ENCODE peak calls at places on chromosomes 13 and 19, in nine cellular contexts. One of them, this sample, is unnamed.

GRCh38 chr19:29529646-29530548 is 4.1 kb downstream of the VSTM2B start:
- DNase-seq in kidney: no peak
- DNase-seq in IMR-90: no peak
- DNase-seq in heart left ventricle: no peak
- DNase-seq in suprapubic skin: no peak
- DNase-seq in cardiac fibroblast: no peak
- DNase-seq in thoracic aorta: no peak
- DNase-seq in lung: no peak
- DNase-seq in psoas muscle: no peak
- DNase-seq in this sample: no peak

GRCh38 chr19:55208880-55209429 is 346 bp downstream of the PTPRH start:
- DNase-seq in kidney: peak; percentile 29
- DNase-seq in IMR-90: no peak
- DNase-seq in heart left ventricle: no peak
- DNase-seq in suprapubic skin: no peak
- DNase-seq in cardiac fibroblast: no peak
- DNase-seq in thoracic aorta: no peak
- DNase-seq in lung: no peak
- DNase-seq in psoas muscle: no peak
- DNase-seq in this sample: no peak

GRCh38 chr13:79810671-79811070 is 329.7 kb downstream of the NDFIP2 start:
- DNase-seq in kidney: no peak
- DNase-seq in IMR-90: peak; percentile 58
- DNase-seq in heart left ventricle: no peak
- DNase-seq in suprapubic skin: no peak
- DNase-seq in cardiac fibroblast: peak; percentile 67
- DNase-seq in thoracic aorta: no peak
- DNase-seq in lung: no peak
- DNase-seq in psoas muscle: no peak
- DNase-seq in this sample: no peak

GRCh38 chr13:35146686-35147085 is 204.6 kb downstream of the NBEA start:
- DNase-seq in kidney: no peak
- DNase-seq in IMR-90: no peak
- DNase-seq in heart left ventricle: no peak
- DNase-seq in suprapubic skin: no peak
- DNase-seq in cardiac fibroblast: no peak
- DNase-seq in thoracic aorta: no peak
- DNase-seq in lung: no peak
- DNase-seq in psoas muscle: no peak
- DNase-seq in this sample: no peak

GRCh38 chr13:71252191-71252704 is 614.8 kb downstream of the DACH1 start:
- DNase-seq in kidney: no peak
- DNase-seq in IMR-90: no peak
- DNase-seq in heart left ventricle: no peak
- DNase-seq in suprapubic skin: no peak
- DNase-seq in cardiac fibroblast: peak; percentile 57
- DNase-seq in thoracic aorta: no peak
- DNase-seq in lung: no peak
- DNase-seq in psoas muscle: no peak
- DNase-seq in this sample: no peak

GRCh38 chr13:24742294-24742693 is 21.7 kb upstream of the RNF17 start:
- DNase-seq in kidney: no peak
- DNase-seq in IMR-90: no peak
- DNase-seq in heart left ventricle: no peak
- DNase-seq in suprapubic skin: no peak
- DNase-seq in cardiac fibroblast: no peak
- DNase-seq in thoracic aorta: no peak
- DNase-seq in lung: no peak
- DNase-seq in psoas muscle: no peak
- DNase-seq in this sample: no peak

GRCh38 chr13:111251646-111252448 is 68.6 kb upstream of the TEX29 start:
- DNase-seq in kidney: no peak
- DNase-seq in IMR-90: no peak
- DNase-seq in heart left ventricle: no peak
- DNase-seq in suprapubic skin: no peak
- DNase-seq in cardiac fibroblast: peak; percentile 45
- DNase-seq in thoracic aorta: no peak
- DNase-seq in lung: no peak
- DNase-seq in psoas muscle: no peak
- DNase-seq in this sample: no peak

GRCh38 chr13:113838711-113839201 is 25.1 kb downstream of the GAS6 start:
- DNase-seq in kidney: peak; percentile 54
- DNase-seq in IMR-90: no peak
- DNase-seq in heart left ventricle: no peak
- DNase-seq in suprapubic skin: no peak
- DNase-seq in cardiac fibroblast: no peak
- DNase-seq in thoracic aorta: no peak
- DNase-seq in lung: no peak
- DNase-seq in psoas muscle: peak; percentile 58
- DNase-seq in this sample: no peak

GRCh38 chr19:30109565-30109964 is 167.5 kb downstream of the URI1 start:
- DNase-seq in kidney: peak; percentile 31
- DNase-seq in IMR-90: no peak
- DNase-seq in heart left ventricle: no peak
- DNase-seq in suprapubic skin: no peak
- DNase-seq in cardiac fibroblast: no peak
- DNase-seq in thoracic aorta: no peak
- DNase-seq in lung: no peak
- DNase-seq in psoas muscle: no peak
- DNase-seq in this sample: no peak

DNA sequence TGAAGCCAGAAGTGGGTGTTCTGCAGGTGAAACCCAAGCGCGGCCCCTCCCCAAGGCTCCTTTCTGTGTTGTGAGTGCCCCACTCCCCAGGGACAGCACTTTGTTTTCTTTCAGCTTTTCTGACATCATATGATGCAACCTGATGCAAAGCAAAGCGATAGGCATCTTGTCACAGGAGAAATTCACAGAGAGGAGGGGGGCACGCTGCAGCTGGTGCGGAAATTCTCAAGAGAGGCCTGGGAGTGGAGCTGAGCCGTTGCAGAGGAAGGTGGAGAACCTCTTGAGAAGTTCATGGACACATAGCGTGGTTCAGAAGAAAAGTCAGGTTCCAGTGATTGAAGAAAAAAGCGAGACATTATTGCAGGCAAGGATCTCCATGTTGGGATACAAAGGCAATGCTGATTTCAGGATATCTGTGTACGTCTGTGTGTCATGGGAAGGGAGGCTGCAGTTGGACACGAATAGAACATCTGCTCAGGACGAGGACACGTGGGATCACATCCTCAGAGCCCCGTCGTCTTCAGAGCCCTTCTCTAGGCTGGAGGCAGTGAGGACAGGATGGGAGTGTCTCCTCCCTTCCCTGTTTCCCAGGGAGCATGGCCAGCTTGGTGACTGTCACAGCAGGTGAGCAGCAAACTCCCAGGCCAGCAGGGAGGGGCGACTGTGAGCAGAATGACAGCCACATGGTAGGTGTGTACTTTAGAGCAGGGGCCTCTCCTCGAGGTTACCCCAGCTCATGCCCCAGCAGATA is 79.2 kb downstream of the IRS2 start:
- DNase-seq in kidney: no peak
- DNase-seq in IMR-90: no peak
- DNase-seq in heart left ventricle: no peak
- DNase-seq in suprapubic skin: no peak
- DNase-seq in cardiac fibroblast: no peak
- DNase-seq in thoracic aorta: no peak
- DNase-seq in lung: no peak
- DNase-seq in psoas muscle: no peak
- DNase-seq in this sample: no peak
- H3K4me3 ChIP-seq in kidney: no peak overlapping the region
- H3K4me3 ChIP-seq in IMR-90: no peak overlapping the region
- H3K4me3 ChIP-seq in heart left ventricle: no peak overlapping the region
- H3K4me3 ChIP-seq in suprapubic skin: no peak overlapping the region
- H3K4me3 ChIP-seq in cardiac fibroblast: no peak overlapping the region
- H3K4me3 ChIP-seq in thoracic aorta: no peak overlapping the region
- H3K4me3 ChIP-seq in lung: no peak overlapping the region
- H3K4me3 ChIP-seq in psoas muscle: no peak overlapping the region
- H3K4me3 ChIP-seq in this sample: no peak overlapping the region

GRCh38 chr13:31042501-31043165 is 110.2 kb downstream of the TEX26 start:
- DNase-seq in kidney: no peak
- DNase-seq in IMR-90: no peak
- DNase-seq in heart left ventricle: no peak
- DNase-seq in suprapubic skin: no peak
- DNase-seq in cardiac fibroblast: no peak
- DNase-seq in thoracic aorta: no peak
- DNase-seq in lung: no peak
- DNase-seq in psoas muscle: no peak
- DNase-seq in this sample: peak; percentile 84
- H3K4me3 ChIP-seq in kidney: no peak overlapping the region
- H3K4me3 ChIP-seq in IMR-90: no peak overlapping the region
- H3K4me3 ChIP-seq in heart left ventricle: no peak overlapping the region
- H3K4me3 ChIP-seq in suprapubic skin: no peak overlapping the region
- H3K4me3 ChIP-seq in cardiac fibroblast: no peak overlapping the region
- H3K4me3 ChIP-seq in thoracic aorta: no peak overlapping the region
- H3K4me3 ChIP-seq in lung: no peak overlapping the region
- H3K4me3 ChIP-seq in psoas muscle: no peak overlapping the region
- H3K4me3 ChIP-seq in this sample: peak overlapping the region; percentile 15

DNA sequence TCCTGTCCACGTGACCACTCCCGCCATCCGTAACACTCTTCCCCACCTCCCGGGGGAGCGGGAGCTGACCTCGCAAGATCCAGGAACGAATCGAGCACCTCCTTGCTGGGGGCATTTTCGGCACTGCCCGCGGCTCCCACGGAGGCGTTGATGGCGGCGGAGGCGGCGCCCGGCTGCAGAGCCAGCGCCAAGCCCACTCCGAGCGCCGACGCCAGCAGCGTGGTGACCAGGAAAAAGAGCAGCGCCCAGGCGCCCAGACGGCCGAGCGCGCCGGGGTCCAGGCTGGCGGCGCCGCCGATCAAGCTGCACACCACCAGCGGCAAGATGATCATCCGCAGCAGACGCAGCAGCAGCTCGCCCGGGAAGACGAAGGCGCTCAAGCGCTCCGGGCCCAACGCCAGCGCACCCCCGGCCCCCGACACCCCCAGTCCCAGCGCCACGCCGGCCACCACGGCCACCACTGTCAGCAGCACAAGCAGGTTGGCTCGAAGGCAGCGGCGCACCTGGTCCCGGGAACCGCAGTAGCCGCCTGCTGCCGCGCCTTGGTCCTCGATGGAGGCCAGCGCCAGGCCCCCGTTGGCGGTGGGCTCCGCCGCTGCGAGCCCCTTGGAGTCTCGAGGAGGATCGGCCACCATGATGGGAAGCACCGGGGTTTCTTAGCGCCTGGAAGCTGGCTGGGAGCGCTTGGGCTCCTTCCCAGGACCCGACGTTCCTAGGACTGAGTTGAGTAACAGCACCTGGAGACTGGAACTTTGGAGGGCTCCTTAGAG is 878 bp downstream of the SLC1A5 start:
- DNase-seq in kidney: peak; percentile 90
- DNase-seq in IMR-90: peak; percentile 63
- DNase-seq in heart left ventricle: peak; percentile 48
- DNase-seq in suprapubic skin: no peak
- DNase-seq in cardiac fibroblast: peak; percentile 74
- DNase-seq in thoracic aorta: no peak
- DNase-seq in lung: peak; percentile 64
- DNase-seq in psoas muscle: peak; percentile 83
- DNase-seq in this sample: no peak
- H3K4me3 ChIP-seq in kidney: peak overlapping the region; percentile 72
- H3K4me3 ChIP-seq in IMR-90: peak overlapping the region; percentile 97
- H3K4me3 ChIP-seq in heart left ventricle: peak overlapping the region; percentile 61
- H3K4me3 ChIP-seq in suprapubic skin: peak overlapping the region; percentile 95
- H3K4me3 ChIP-seq in cardiac fibroblast: peak overlapping the region; percentile 78
- H3K4me3 ChIP-seq in thoracic aorta: peak overlapping the region; percentile 92
- H3K4me3 ChIP-seq in lung: peak overlapping the region; percentile 67
- H3K4me3 ChIP-seq in psoas muscle: peak overlapping the region; percentile 67
- H3K4me3 ChIP-seq in this sample: peak overlapping the region; percentile 89

DNA sequence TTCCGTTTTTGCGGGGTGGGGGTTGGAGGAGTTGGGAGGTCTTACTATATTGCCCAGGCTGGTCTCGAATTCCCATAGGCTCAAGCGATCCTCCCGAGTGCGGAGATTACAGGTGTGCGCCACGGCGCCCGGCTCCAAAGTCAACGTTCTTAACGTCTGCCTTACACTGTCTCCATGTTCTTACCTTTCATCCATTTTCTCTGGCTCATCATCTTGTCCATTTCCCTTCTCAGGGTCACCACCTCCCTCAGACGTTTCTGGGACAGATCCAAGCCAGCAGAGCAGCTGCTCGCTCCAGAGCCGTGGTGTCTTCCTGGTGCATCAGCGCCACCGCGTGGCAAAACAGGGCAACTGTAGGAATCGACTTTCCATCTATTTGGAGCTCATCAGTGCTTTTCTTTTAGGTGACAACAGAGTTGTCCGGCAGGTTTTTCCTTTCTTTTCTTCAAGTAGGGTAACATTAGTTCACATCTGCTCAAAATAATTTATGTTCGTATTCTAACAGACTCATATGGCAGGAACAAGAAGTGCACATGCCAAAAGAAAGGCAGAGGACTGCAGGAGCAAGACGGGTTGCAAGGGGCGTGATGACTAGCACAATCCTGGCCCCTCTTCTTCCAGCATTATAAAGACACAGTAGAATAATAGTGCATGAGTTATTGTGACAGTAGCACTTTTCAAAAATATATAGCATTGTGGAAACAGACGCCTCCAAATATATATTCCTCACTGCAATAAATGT is 103.1 kb upstream of the ABCC4 start:
- DNase-seq in kidney: peak; percentile 91
- DNase-seq in IMR-90: peak; percentile 73
- DNase-seq in heart left ventricle: peak; percentile 81
- DNase-seq in suprapubic skin: peak; percentile 88
- DNase-seq in cardiac fibroblast: peak; percentile 80
- DNase-seq in thoracic aorta: peak; percentile 13
- DNase-seq in lung: peak; percentile 82
- DNase-seq in psoas muscle: peak; percentile 90
- DNase-seq in this sample: peak; percentile 52
- H3K4me3 ChIP-seq in kidney: peak overlapping the region; percentile 60
- H3K4me3 ChIP-seq in IMR-90: peak overlapping the region; percentile 41
- H3K4me3 ChIP-seq in heart left ventricle: peak overlapping the region; percentile 44
- H3K4me3 ChIP-seq in suprapubic skin: peak overlapping the region; percentile 38
- H3K4me3 ChIP-seq in cardiac fibroblast: peak overlapping the region; percentile 44
- H3K4me3 ChIP-seq in thoracic aorta: peak overlapping the region; percentile 67
- H3K4me3 ChIP-seq in lung: no peak overlapping the region
- H3K4me3 ChIP-seq in psoas muscle: peak overlapping the region; percentile 57
- H3K4me3 ChIP-seq in this sample: no peak overlapping the region

DNA sequence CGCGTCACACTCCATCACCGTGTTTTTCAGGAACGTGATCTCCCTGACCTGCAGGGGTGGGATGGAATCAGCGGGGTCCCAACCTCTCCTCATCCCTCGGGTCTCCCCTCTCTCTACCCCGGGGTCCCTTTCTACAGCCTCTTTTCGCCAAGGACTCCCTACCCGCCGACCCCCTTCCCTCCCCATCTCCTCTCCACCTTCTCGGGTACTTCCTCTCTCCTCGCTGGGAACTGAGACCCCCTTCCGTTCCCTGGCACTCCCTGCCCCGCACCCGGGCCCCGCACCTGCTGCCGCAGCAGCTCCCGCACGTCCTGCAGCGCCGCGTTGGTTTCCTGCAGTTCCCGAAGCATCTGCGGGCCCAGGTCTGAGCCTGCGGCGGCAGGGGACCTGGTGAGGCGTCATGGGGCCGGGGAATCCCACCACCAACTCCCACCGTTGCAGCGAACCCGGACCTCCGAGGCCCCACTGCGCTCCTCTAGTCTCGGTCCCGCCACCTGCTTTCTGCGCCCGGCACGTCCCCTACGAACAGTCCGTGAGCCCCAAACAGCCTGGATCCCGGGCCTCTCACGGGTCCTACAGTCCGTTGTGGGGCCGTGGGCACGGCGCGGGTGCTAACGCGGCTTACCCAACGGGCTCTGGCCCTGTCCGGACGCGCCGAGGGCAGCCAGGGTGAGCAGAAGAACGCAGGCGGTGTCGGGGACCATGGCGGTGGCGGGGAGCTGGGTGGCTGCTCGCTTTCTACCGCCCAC is at the start of gene COMP:
- DNase-seq in kidney: no peak
- DNase-seq in IMR-90: no peak
- DNase-seq in heart left ventricle: no peak
- DNase-seq in suprapubic skin: no peak
- DNase-seq in cardiac fibroblast: no peak
- DNase-seq in thoracic aorta: no peak
- DNase-seq in lung: no peak
- DNase-seq in psoas muscle: no peak
- DNase-seq in this sample: no peak
- H3K4me3 ChIP-seq in kidney: no peak within 1 kb of the TSS
- H3K4me3 ChIP-seq in IMR-90: peak within 1 kb of the TSS; percentile 19
- H3K4me3 ChIP-seq in heart left ventricle: peak within 1 kb of the TSS; percentile 40
- H3K4me3 ChIP-seq in suprapubic skin: peak within 1 kb of the TSS; percentile 39
- H3K4me3 ChIP-seq in cardiac fibroblast: no peak within 1 kb of the TSS
- H3K4me3 ChIP-seq in thoracic aorta: peak within 1 kb of the TSS; percentile 55
- H3K4me3 ChIP-seq in lung: no peak within 1 kb of the TSS
- H3K4me3 ChIP-seq in psoas muscle: peak within 1 kb of the TSS; percentile 49
- H3K4me3 ChIP-seq in this sample: no peak within 1 kb of the TSS